ENCODE peak calls at places on chromosomes 13 and 19, in five cellular contexts. G, H, U, Z and J are unnamed samples. For H3K36me3, the result is how much of the 10 kb centered on the place peaks cover.

GRCh38 chr19:36528921-36529518 is 949 bp upstream of the ZNF260 start:
- DNase-seq in G (no peak), H (no peak), U (peak), Z (no peak), J (peak)

GRCh38 chr13:20824762-20825161 is 51.0 kb upstream of the EEF1AKMT1 start:
- DNase-seq in G (peak), H (no peak), U (no peak), Z (no peak), J (no peak)

GRCh38 chr13:76210262-76210661 is 574.1 kb downstream of the LMO7 start:
- DNase-seq in G (no peak), H (peak), U (no peak), Z (no peak), J (no peak)

GRCh38 chr13:108274718-108275117 is 5.2 kb downstream of the TNFSF13B start:
- DNase-seq in G (no peak), H (no peak), U (no peak), Z (no peak), J (no peak)

GRCh38 chr13:101838305-101838835 is 385.9 kb downstream of the ITGBL1 start:
- DNase-seq in G (peak), H (no peak), U (no peak), Z (no peak), J (no peak)

GRCh38 chr13:72295173-72295572 is 428.2 kb upstream of the DACH1 start:
- DNase-seq in G (no peak), H (no peak), U (no peak), Z (no peak), J (peak)

GRCh38 chr13:97723655-97724054 is 229.8 kb upstream of the IPO5 start:
- DNase-seq in G (no peak), H (no peak), U (no peak), Z (no peak), J (no peak)

GRCh38 chr13:112761701-112762689 is 72.2 kb downstream of the ATP11A start:
- DNase-seq in G (peak), H (no peak), U (no peak), Z (peak), J (no peak)

GRCh38 chr13:45034342-45034741 is 45.0 kb downstream of the GPALPP1 start:
- DNase-seq in G (no peak), H (no peak), U (no peak), Z (no peak), J (no peak)

GRCh38 chr13:110137677-110138008 is 169.3 kb downstream of the COL4A1 start:
- DNase-seq in G (no peak), H (peak), U (no peak), Z (no peak), J (peak)

GRCh38 chr13:110070046-110070445 is 236.9 kb downstream of the COL4A1 start:
- DNase-seq in G (no peak), H (no peak), U (no peak), Z (no peak), J (no peak)

GRCh38 chr13:105642511-105642958 is 892.9 kb downstream of the EFNB2 start:
- DNase-seq in G (peak), H (no peak), U (no peak), Z (no peak), J (no peak)

GRCh38 chr13:85417807-85418206 is 381.4 kb downstream of the SLITRK6 start:
- DNase-seq in G (no peak), H (no peak), U (no peak), Z (no peak), J (no peak)

GRCh38 chr19:10000171-10000826 is 10.0 kb downstream of the COL5A3 start:
- DNase-seq in G (peak), H (no peak), U (peak), Z (peak), J (peak)

GRCh38 chr19:24140099-24140498 is 53.1 kb downstream of the ZNF254 start:
- DNase-seq in G (peak), H (no peak), U (no peak), Z (no peak), J (no peak)

GRCh38 chr13:85080726-85081125 is 718.5 kb downstream of the SLITRK6 start:
- DNase-seq in G (no peak), H (no peak), U (no peak), Z (no peak), J (no peak)

GRCh38 chr19:55452381-55453325 is 8.8 kb downstream of the ISOC2 start:
- DNase-seq in G (peak), H (peak), U (peak), Z (peak), J (peak)

DNA sequence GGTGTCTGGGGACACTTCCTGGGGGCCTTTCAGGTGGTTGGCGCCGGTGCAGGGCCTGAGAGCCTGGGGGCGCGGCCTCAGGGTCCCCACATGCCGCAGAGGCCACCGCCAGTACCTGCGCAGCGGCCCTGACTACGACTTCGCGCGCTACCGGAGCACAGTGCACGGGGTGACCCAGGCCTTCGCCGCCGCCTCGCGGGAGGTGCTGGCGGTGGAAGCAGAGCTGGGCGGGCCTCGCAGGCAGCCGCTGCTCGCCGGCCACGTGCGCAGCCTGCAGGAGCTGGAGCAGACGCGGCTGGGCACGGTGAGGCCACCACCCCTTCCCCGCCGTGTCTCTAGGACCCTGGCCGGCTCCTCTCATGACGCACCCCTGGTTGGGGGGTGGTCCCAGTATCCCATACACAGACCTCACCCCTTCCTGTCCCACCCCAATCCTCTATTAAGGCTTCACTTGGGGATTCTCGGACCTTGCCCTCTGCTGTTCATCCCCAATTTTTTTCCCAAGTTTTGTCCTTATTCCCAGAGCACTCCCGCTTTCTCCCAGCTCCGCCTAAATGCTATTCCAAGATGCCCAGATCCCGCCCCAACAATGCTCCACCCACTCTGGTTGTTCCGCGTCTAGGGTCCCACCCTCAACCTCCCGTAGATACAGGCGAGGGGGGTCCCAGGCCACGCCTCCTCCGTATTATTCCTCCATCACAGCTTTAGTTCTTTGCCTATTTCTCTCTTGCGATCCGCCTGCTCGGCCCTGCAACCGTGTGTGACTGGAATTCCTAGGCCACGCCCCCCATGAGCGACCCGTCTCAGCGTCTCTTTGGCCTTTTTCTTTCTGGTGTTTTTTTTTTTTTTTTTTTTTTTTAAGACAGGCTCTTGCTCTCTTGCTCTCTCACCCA is 1.0 kb downstream of the REX1BD start:
- DNase-seq in G (peak), H (peak), U (peak), Z (peak), J (peak)
- TF ChIP-seq CTCF in G (peak), H (peak), U (peak), Z (peak), J (peak)

GRCh38 chr19:38624822-38625221 is 5.8 kb downstream of the EIF3K start:
- DNase-seq in G (no peak), H (no peak), U (no peak), Z (no peak), J (no peak)
- H3K36me3 ChIP-seq in G (half or more), H (half or more), U (under half), Z (under half), J (under half)

DNA sequence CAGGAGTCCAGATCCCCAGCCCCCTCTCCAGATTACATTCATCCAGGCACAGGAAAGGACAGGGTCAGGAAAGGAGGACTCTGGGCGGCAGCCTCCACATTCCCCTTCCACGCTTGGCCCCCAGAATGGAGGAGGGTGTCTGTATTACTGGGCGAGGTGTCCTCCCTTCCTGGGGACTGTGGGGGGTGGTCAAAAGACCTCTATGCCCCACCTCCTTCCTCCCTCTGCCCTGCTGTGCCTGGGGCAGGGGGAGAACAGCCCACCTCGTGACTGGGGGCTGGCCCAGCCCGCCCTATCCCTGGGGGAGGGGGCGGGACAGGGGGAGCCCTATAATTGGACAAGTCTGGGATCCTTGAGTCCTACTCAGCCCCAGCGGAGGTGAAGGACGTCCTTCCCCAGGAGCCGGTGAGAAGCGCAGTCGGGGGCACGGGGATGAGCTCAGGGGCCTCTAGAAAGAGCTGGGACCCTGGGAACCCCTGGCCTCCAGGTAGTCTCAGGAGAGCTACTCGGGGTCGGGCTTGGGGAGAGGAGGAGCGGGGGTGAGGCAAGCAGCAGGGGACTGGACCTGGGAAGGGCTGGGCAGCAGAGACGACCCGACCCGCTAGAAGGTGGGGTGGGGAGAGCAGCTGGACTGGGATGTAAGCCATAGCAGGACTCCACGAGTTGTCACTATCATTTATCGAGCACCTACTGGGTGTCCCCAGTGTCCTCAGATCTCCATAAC is at the start of gene APOE:
- DNase-seq in G (no peak), H (no peak), U (no peak), Z (no peak), J (peak)
- TF ChIP-seq POLR2A in G (peak), H (no peak), U (no peak), Z (no peak), J (no peak)

GRCh38 chr13:31088826-31089420 is 72.8 kb downstream of the HSPH1 start:
- DNase-seq in G (no peak), H (no peak), U (no peak), Z (no peak), J (no peak)

GRCh38 chr13:31090921-31091624 is 70.6 kb downstream of the HSPH1 start:
- DNase-seq in G (peak), H (no peak), U (no peak), Z (no peak), J (peak)

GRCh38 chr13:31090096-31090495 is 71.6 kb downstream of the HSPH1 start:
- DNase-seq in G (no peak), H (no peak), U (no peak), Z (no peak), J (no peak)

GRCh38 chr13:31092631-31093030 is 69.1 kb downstream of the HSPH1 start:
- DNase-seq in G (no peak), H (no peak), U (no peak), Z (no peak), J (no peak)

GRCh38 chr13:31089649-31090048 is 72.1 kb downstream of the HSPH1 start:
- DNase-seq in G (no peak), H (no peak), U (no peak), Z (no peak), J (no peak)
- TF ChIP-seq CTCF in G (no peak), H (no peak), U (no peak), Z (no peak), J (no peak)

GRCh38 chr19:11018743-11019142 is 57.9 kb downstream of the SMARCA4 start:
- DNase-seq in G (no peak), H (no peak), U (no peak), Z (no peak), J (no peak)

GRCh38 chr19:11017275-11018035 is 56.6 kb downstream of the SMARCA4 start:
- DNase-seq in G (no peak), H (no peak), U (no peak), Z (no peak), J (no peak)

GRCh38 chr19:11018179-11018578 is 57.3 kb downstream of the SMARCA4 start:
- DNase-seq in G (no peak), H (no peak), U (no peak), Z (peak), J (no peak)

GRCh38 chr19:11014403-11014911 is 53.6 kb downstream of the SMARCA4 start:
- DNase-seq in G (no peak), H (no peak), U (no peak), Z (no peak), J (no peak)

GRCh38 chr19:11016591-11016990 is 55.8 kb downstream of the SMARCA4 start:
- DNase-seq in G (no peak), H (no peak), U (no peak), Z (no peak), J (peak)
- H3K36me3 ChIP-seq in G (half or more), H (half or more), U (under half), Z (under half), J (under half)

DNA sequence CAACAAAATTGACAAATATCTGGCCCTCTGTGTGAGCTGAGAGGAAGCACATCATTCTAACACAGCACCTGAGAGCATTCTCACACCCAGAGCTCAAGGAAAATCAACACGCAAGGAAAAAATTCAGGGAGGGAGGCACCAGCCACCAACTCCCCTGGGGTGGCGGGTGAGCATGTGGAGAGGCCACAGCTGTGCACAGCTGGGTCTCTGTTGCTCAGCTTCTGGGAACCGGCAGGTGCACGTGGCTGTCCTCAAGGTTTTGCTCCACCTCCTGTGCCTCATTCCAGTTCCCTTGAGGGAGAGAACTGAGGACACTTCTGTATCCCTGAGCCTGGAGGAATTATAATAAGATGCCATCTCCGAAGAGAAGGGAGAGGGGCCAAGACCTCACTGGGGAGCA is 134.0 kb downstream of the USP12 start:
- DNase-seq in G (no peak), H (no peak), U (no peak), Z (no peak), J (no peak)
- TF ChIP-seq POLR2A in G (no peak), H (no peak), U (no peak), Z (no peak), J (no peak)

GRCh38 chr19:3547767-3548282 is 8.9 kb downstream of the TEKTIP1 start:
- DNase-seq in G (no peak), H (no peak), U (peak), Z (no peak), J (no peak)
- TF ChIP-seq CTCF in G (no peak), H (peak), U (no peak), Z (no peak), J (no peak)

DNA sequence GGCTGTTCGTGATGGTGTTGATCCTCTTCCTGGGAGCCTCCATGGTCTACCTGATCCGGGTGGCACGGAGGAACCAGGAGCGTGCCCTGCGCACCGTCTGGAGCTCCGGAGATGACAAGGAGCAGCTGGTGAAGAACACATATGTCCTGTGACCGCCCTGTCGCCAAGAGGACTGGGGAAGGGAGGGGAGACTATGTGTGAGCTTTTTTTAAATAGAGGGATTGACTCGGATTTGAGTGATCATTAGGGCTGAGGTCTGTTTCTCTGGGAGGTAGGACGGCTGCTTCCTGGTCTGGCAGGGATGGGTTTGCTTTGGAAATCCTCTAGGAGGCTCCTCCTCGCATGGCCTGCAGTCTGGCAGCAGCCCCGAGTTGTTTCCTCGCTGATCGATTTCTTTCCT is 12.2 kb upstream of the C19orf33 start:
- DNase-seq in G (no peak), H (no peak), U (no peak), Z (no peak), J (no peak)
- H3K36me3 ChIP-seq in G (under half), H (under half), U (under half), Z (under half), J (under half)

DNA sequence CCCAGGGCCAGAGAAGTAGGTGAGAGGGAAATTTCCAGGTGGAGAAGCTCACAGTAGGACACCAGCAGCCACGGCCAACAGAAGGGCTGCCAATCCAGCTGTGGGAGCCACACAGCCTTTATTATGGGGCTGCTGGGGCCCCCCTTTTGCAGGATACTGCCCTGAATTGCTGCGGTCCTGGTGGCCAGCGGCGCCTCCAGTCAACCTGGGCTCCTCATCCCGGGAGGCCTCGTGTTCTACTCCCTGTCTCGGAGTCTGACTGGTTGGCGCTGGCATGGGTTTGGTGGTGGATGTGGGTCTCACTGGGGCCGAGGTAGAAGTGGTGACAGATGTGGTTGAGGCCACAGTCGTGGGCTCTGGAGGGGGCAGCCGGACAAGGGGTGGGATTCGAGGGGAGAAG is 4.1 kb downstream of the LYPD3 start:
- DNase-seq in G (no peak), H (no peak), U (no peak), Z (no peak), J (no peak)
- TF ChIP-seq POLR2A in G (no peak), H (no peak), U (no peak), Z (no peak), J (no peak)